ENCODE peak calls at places on chromosomes 16 and 17, in eight cellular contexts. One of them, this sample, is unnamed.

GRCh38 chr17:81340606-81341346 is 45.7 kb upstream of the SLC38A10 start:
- DNase-seq in NCI-H1105: no peak
- DNase-seq in cerebellar nuclear complex: no peak
- DNase-seq in cardiac muscle cell: peak
- DNase-seq in kidney epithelial cell: no peak
- DNase-seq in neuronal stem cell: no peak
- DNase-seq in activated CD4-positive, alpha-beta T cell treated with anti-CD3 and anti-CD28 coated beads, Interleukin-2, amount 50 U/mL, for 1 hour: no peak
- DNase-seq in DMS153: no peak
- DNase-seq in this sample: no peak

GRCh38 chr16:73047221-73047535 is 750 bp downstream of the ZFHX3 start:
- DNase-seq in kidney epithelial cell: no peak
- DNase-seq in DMS153: no peak
- DNase-seq in cardiac muscle cell: peak
- DNase-seq in cerebellar nuclear complex: no peak
- DNase-seq in activated CD4-positive, alpha-beta T cell treated with anti-CD3 and anti-CD28 coated beads, Interleukin-2, amount 50 U/mL, for 1 hour: no peak
- DNase-seq in neuronal stem cell: no peak
- DNase-seq in NCI-H1105: no peak
- DNase-seq in this sample: no peak

GRCh38 chr16:85989863-85990643 is 91.1 kb downstream of the IRF8 start:
- DNase-seq in cardiac muscle cell: no peak
- DNase-seq in neuronal stem cell: no peak
- DNase-seq in NCI-H1105: no peak
- DNase-seq in activated CD4-positive, alpha-beta T cell treated with anti-CD3 and anti-CD28 coated beads, Interleukin-2, amount 50 U/mL, for 1 hour: no peak
- DNase-seq in DMS153: no peak
- DNase-seq in cerebellar nuclear complex: no peak
- DNase-seq in kidney epithelial cell: no peak
- DNase-seq in this sample: no peak

GRCh38 chr17:64682261-64683181 is 20.4 kb upstream of the SMURF2 start:
- DNase-seq in neuronal stem cell: no peak
- DNase-seq in cardiac muscle cell: no peak
- DNase-seq in DMS153: no peak
- DNase-seq in activated CD4-positive, alpha-beta T cell treated with anti-CD3 and anti-CD28 coated beads, Interleukin-2, amount 50 U/mL, for 1 hour: no peak
- DNase-seq in NCI-H1105: no peak
- DNase-seq in cerebellar nuclear complex: no peak
- DNase-seq in kidney epithelial cell: no peak
- DNase-seq in this sample: no peak

GRCh38 chr16:9372934-9373890 is 281.8 kb downstream of the HAPSTR1 start:
- DNase-seq in DMS153: peak
- DNase-seq in NCI-H1105: no peak
- DNase-seq in activated CD4-positive, alpha-beta T cell treated with anti-CD3 and anti-CD28 coated beads, Interleukin-2, amount 50 U/mL, for 1 hour: no peak
- DNase-seq in neuronal stem cell: no peak
- DNase-seq in cerebellar nuclear complex: no peak
- DNase-seq in cardiac muscle cell: no peak
- DNase-seq in kidney epithelial cell: no peak
- DNase-seq in this sample: no peak

GRCh38 chr17:10061131-10061581 is 137.2 kb downstream of the GAS7 start:
- DNase-seq in NCI-H1105: no peak
- DNase-seq in kidney epithelial cell: no peak
- DNase-seq in activated CD4-positive, alpha-beta T cell treated with anti-CD3 and anti-CD28 coated beads, Interleukin-2, amount 50 U/mL, for 1 hour: no peak
- DNase-seq in DMS153: no peak
- DNase-seq in neuronal stem cell: no peak
- DNase-seq in cardiac muscle cell: peak
- DNase-seq in cerebellar nuclear complex: no peak
- DNase-seq in this sample: no peak

GRCh38 chr16:31328322-31329052 is 26.5 kb upstream of the ITGAX start:
- DNase-seq in NCI-H1105: no peak
- DNase-seq in kidney epithelial cell: no peak
- DNase-seq in DMS153: no peak
- DNase-seq in neuronal stem cell: no peak
- DNase-seq in cerebellar nuclear complex: no peak
- DNase-seq in cardiac muscle cell: no peak
- DNase-seq in activated CD4-positive, alpha-beta T cell treated with anti-CD3 and anti-CD28 coated beads, Interleukin-2, amount 50 U/mL, for 1 hour: no peak
- DNase-seq in this sample: no peak

GRCh38 chr17:41863074-41863843 is 2.0 kb downstream of the KLHL11 start:
- DNase-seq in kidney epithelial cell: no peak
- DNase-seq in DMS153: no peak
- DNase-seq in neuronal stem cell: no peak
- DNase-seq in cardiac muscle cell: no peak
- DNase-seq in NCI-H1105: no peak
- DNase-seq in activated CD4-positive, alpha-beta T cell treated with anti-CD3 and anti-CD28 coated beads, Interleukin-2, amount 50 U/mL, for 1 hour: peak
- DNase-seq in cerebellar nuclear complex: no peak
- DNase-seq in this sample: no peak

GRCh38 chr16:80670170-80670865 is 129.5 kb downstream of the DYNLRB2 start:
- DNase-seq in DMS153: no peak
- DNase-seq in cardiac muscle cell: no peak
- DNase-seq in activated CD4-positive, alpha-beta T cell treated with anti-CD3 and anti-CD28 coated beads, Interleukin-2, amount 50 U/mL, for 1 hour: no peak
- DNase-seq in cerebellar nuclear complex: no peak
- DNase-seq in kidney epithelial cell: no peak
- DNase-seq in neuronal stem cell: no peak
- DNase-seq in NCI-H1105: no peak
- DNase-seq in this sample: no peak

GRCh38 chr16:48492131-48492530 is 106.9 kb upstream of the SIAH1 start:
- DNase-seq in neuronal stem cell: no peak
- DNase-seq in activated CD4-positive, alpha-beta T cell treated with anti-CD3 and anti-CD28 coated beads, Interleukin-2, amount 50 U/mL, for 1 hour: no peak
- DNase-seq in cardiac muscle cell: peak
- DNase-seq in NCI-H1105: no peak
- DNase-seq in DMS153: no peak
- DNase-seq in kidney epithelial cell: no peak
- DNase-seq in cerebellar nuclear complex: no peak
- DNase-seq in this sample: peak

GRCh38 chr17:61583242-61583641 is 7.8 kb downstream of the NACA2 start:
- DNase-seq in neuronal stem cell: no peak
- DNase-seq in kidney epithelial cell: no peak
- DNase-seq in cardiac muscle cell: peak
- DNase-seq in NCI-H1105: no peak
- DNase-seq in cerebellar nuclear complex: no peak
- DNase-seq in DMS153: no peak
- DNase-seq in activated CD4-positive, alpha-beta T cell treated with anti-CD3 and anti-CD28 coated beads, Interleukin-2, amount 50 U/mL, for 1 hour: no peak
- DNase-seq in this sample: peak

GRCh38 chr17:5418858-5419355 is 555 bp downstream of the NUP88 start:
- DNase-seq in activated CD4-positive, alpha-beta T cell treated with anti-CD3 and anti-CD28 coated beads, Interleukin-2, amount 50 U/mL, for 1 hour: peak
- DNase-seq in cardiac muscle cell: peak
- DNase-seq in NCI-H1105: peak
- DNase-seq in kidney epithelial cell: peak
- DNase-seq in cerebellar nuclear complex: no peak
- DNase-seq in neuronal stem cell: peak
- DNase-seq in DMS153: no peak
- DNase-seq in this sample: peak

This sample was measured in bronchial epithelial cell.